ENCODE peak calls at places on chromosomes 7 and 10, in eight cellular contexts. U, H, F, J, A, S, I and Q are unnamed samples.

GRCh38 chr7:148500978-148501377 is 89.6 kb upstream of the C7orf33 start:
- DNase-seq in U (no peak), H (no peak), F (no peak), J (no peak), A (no peak), S (no peak), I (no peak), Q (no peak)

GRCh38 chr7:98630149-98630548 is 13.1 kb downstream of the NPTX2 start:
- DNase-seq in U (no peak), H (no peak), F (no peak), J (no peak), A (no peak), S (peak; percentile 55), I (no peak), Q (peak; percentile 44)

GRCh38 chr7:137597856-137598255 is 248.9 kb downstream of the DGKI start:
- DNase-seq in U (no peak), H (no peak), F (no peak), J (no peak), A (no peak), S (no peak), I (no peak), Q (no peak)

GRCh38 chr7:114150704-114151103 is 231.9 kb upstream of the PPP1R3A start:
- DNase-seq in U (no peak), H (no peak), F (no peak), J (no peak), A (no peak), S (no peak), I (no peak), Q (no peak)

GRCh38 chr7:1664711-1665591 is 5.1 kb upstream of the ELFN1 start:
- DNase-seq in U (peak; percentile 66), H (peak; percentile 90), F (peak; percentile 26), J (peak; percentile 23), A (peak; percentile 93), S (peak; percentile 92), I (no peak), Q (peak; percentile 97)

GRCh38 chr7:4763091-4763793 is 12.2 kb upstream of the AP5Z1 start:
- DNase-seq in U (no peak), H (no peak), F (no peak), J (no peak), A (no peak), S (no peak), I (no peak), Q (no peak)

GRCh38 chr10:101053516-101053915 is 8.3 kb upstream of the KAZALD1 start:
- DNase-seq in U (no peak), H (no peak), F (no peak), J (no peak), A (no peak), S (no peak), I (no peak), Q (no peak)

GRCh38 chr10:29635711-29636144 is 957 bp upstream of the SVIL start:
- DNase-seq in U (no peak), H (peak; percentile 87), F (no peak), J (no peak), A (no peak), S (peak; percentile 69), I (no peak), Q (no peak)

GRCh38 chr10:34254596-34254995 is 560.5 kb downstream of the PARD3 start:
- DNase-seq in U (no peak), H (no peak), F (no peak), J (no peak), A (no peak), S (no peak), I (no peak), Q (no peak)

GRCh38 chr10:130179640-130180039 is 43.4 kb downstream of the GLRX3 start:
- DNase-seq in U (no peak), H (peak; percentile 53), F (peak; percentile 23), J (no peak), A (no peak), S (peak; percentile 81), I (peak; percentile 9), Q (peak; percentile 68)

GRCh38 chr10:130994845-130995244 is 316.7 kb downstream of the TCERG1L start:
- DNase-seq in U (no peak), H (no peak), F (no peak), J (no peak), A (no peak), S (no peak), I (no peak), Q (no peak)

GRCh38 chr7:15219758-15220157 is 317.2 kb upstream of the DGKB start:
- DNase-seq in U (no peak), H (no peak), F (no peak), J (no peak), A (no peak), S (no peak), I (no peak), Q (no peak)

GRCh38 chr7:151987748-151988529 is 31.7 kb downstream of the GALNTL5 start:
- DNase-seq in U (peak; percentile 31), H (peak; percentile 32), F (no peak), J (no peak), A (no peak), S (peak; percentile 26), I (no peak), Q (peak; percentile 51)

GRCh38 chr7:28505014-28505413 is 92.7 kb downstream of the CREB5 start:
- DNase-seq in U (no peak), H (no peak), F (no peak), J (no peak), A (no peak), S (no peak), I (no peak), Q (no peak)

GRCh38 chr10:122441961-122442360 is 12.5 kb upstream of the ARMS2 start:
- DNase-seq in U (no peak), H (no peak), F (no peak), J (no peak), A (no peak), S (no peak), I (no peak), Q (no peak)

GRCh38 chr7:84200859-84201258 is 6.3 kb upstream of the SEMA3A start:
- DNase-seq in U (no peak), H (no peak), F (no peak), J (no peak), A (no peak), S (peak; percentile 27), I (no peak), Q (no peak)

GRCh38 chr10:111481271-111482073 is 404.6 kb downstream of the ADRA2A start:
- DNase-seq in U (no peak), H (no peak), F (no peak), J (no peak), A (no peak), S (no peak), I (no peak), Q (no peak)

GRCh38 chr7:135253851-135254815 is 20.5 kb downstream of the STRA8 start:
- DNase-seq in U (peak; percentile 77), H (peak; percentile 58), F (no peak), J (peak; percentile 20), A (no peak), S (no peak), I (peak; percentile 31), Q (no peak)

GRCh38 chr10:57891201-57892006 is 376.3 kb downstream of the IPMK start:
- DNase-seq in U (no peak), H (no peak), F (no peak), J (no peak), A (no peak), S (no peak), I (no peak), Q (no peak)

GRCh38 chr7:73834626-73835191 is 3.9 kb downstream of the CLDN4 start:
- DNase-seq in U (no peak), H (no peak), F (no peak), J (no peak), A (no peak), S (no peak), I (no peak), Q (peak; percentile 26)

GRCh38 chr7:73831656-73832579 is 1.1 kb downstream of the CLDN4 start:
- DNase-seq in U (no peak), H (no peak), F (no peak), J (no peak), A (peak; percentile 79), S (peak; percentile 37), I (no peak), Q (peak; percentile 93)

GRCh38 chr7:73830872-73831655 is at the start of gene CLDN4:
- DNase-seq in U (no peak), H (no peak), F (no peak), J (no peak), A (peak; percentile 83), S (peak; percentile 74), I (no peak), Q (peak; percentile 80)

GRCh38 chr7:73833251-73833919 is 2.6 kb downstream of the CLDN4 start:
- DNase-seq in U (no peak), H (no peak), F (no peak), J (no peak), A (no peak), S (no peak), I (no peak), Q (peak; percentile 70)

DNA sequence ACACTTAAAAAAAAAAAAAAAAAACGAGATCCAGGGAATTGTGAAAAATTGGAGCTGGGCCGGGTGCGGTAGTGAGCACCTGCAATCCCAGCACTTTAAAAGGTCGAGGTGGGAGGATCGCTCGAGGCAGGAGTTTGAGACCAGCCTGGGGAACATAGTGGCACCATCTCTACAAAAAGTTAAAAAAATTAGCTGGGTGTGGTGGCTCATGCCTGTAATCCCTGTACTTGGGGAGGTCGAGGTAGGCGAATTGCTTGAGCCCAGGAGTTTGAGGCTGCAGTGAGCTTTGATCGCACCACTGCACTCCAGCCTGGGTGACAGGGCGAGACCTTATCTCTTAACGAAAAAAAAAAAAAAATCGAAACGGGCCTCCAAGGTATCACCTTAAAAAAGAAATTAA is 2.0 kb downstream of the CLDN4 start:
- DNase-seq in U (no peak), H (no peak), F (no peak), J (no peak), A (no peak), S (no peak), I (no peak), Q (no peak)
- H3K4me3 ChIP-seq in U (no peak overlapping the region), H (no peak overlapping the region), F (no peak overlapping the region), J (peak overlapping the region; percentile 87), A (peak overlapping the region; percentile 63), S (no peak overlapping the region), I (no peak overlapping the region), Q (no peak overlapping the region)

GRCh38 chr7:43640679-43641078 is 57.8 kb downstream of the STK17A start:
- DNase-seq in U (no peak), H (no peak), F (no peak), J (no peak), A (no peak), S (no peak), I (no peak), Q (no peak)
- H3K36me3 ChIP-seq in U (peaks cover 3% of the 10 kb centered on the region), H (peaks cover 27% of the 10 kb centered on the region), F (peaks cover 14% of the 10 kb centered on the region), J (peaks cover 33% of the 10 kb centered on the region), A (no peaks in the 10 kb centered on the region), S (peaks cover 8% of the 10 kb centered on the region), I (peaks cover 19% of the 10 kb centered on the region), Q (peaks cover 22% of the 10 kb centered on the region)

DNA sequence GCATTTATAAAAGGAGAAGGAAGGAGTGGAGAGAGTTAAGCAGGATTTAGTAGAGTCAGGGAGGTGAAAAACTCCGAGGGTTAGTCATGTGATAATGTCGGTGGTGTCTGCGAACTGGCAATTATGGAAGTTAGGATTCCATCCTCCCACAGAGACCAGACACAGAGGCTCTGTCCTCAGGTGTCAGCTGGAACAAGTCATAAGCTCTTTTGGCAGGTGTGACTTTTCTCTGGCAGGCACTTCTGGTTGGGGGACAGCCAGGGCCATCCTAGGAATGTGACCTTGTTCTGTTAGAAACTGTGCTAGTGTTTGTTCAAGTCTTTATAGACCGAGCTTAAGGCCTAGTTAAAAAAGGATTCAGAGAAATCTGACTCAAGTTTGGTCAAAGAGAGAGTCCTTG is 371.0 kb downstream of the DPP6 start:
- DNase-seq in U (peak; percentile 51), H (no peak), F (no peak), J (no peak), A (no peak), S (no peak), I (no peak), Q (no peak)
- H3K27me3 ChIP-seq in U (no peaks in the 10 kb centered on the region), H (no peaks in the 10 kb centered on the region), F (no peaks in the 10 kb centered on the region), J (no peaks in the 10 kb centered on the region), A (no peaks in the 10 kb centered on the region), S (no peaks in the 10 kb centered on the region), I (no peaks in the 10 kb centered on the region), Q (no peaks in the 10 kb centered on the region)

GRCh38 chr10:124388823-124389612 is 29.7 kb downstream of the OAT start:
- DNase-seq in U (peak; percentile 91), H (peak; percentile 96), F (peak; percentile 91), J (peak; percentile 84), A (peak; percentile 100), S (peak; percentile 97), I (no peak), Q (peak; percentile 100)
- H3K4me3 ChIP-seq in U (peak overlapping the region; percentile 72), H (peak overlapping the region; percentile 23), F (peak overlapping the region; percentile 60), J (peak overlapping the region; percentile 66), A (peak overlapping the region; percentile 58), S (peak overlapping the region; percentile 42), I (peak overlapping the region; percentile 28), Q (peak overlapping the region; percentile 40)